ENCODE peak calls at places on chromosomes 4 and X, in eight cellular contexts. K is D341Med; Q is gastrocnemius medialis; H is stimulated activated CD4-positive, alpha-beta T cell treated with anti-CD3 and anti-CD28 coated beads, Interleukin-12 subunit alpha, Interleukin-12 subunit beta, amount 100 ng/mL, for 24 hours; C is activated T-helper 9 cell treated with anti-CD3 and anti-CD28 coated beads, Interleukin-2, amount 50 U/mL, for 16 hours; T is heart right ventricle; P is activated gamma-delta T cell; D is posterior vena cava. G is an unnamed sample.

GRCh38 chrX:148647666-148648065 is 147.2 kb downstream of the AFF2 start:
- DNase-seq in K (no peak), Q (no peak), H (no peak), C (no peak), T (no peak), P (no peak), D (no peak), G (no peak)

GRCh38 chr4:165383757-165384156 is 4.9 kb downstream of the CPE start:
- DNase-seq in K (no peak), Q (no peak), H (no peak), C (no peak), T (no peak), P (no peak), D (no peak), G (no peak)

GRCh38 chr4:11424000-11424399 is 4.7 kb downstream of the HS3ST1 start:
- DNase-seq in K (no peak), Q (no peak), H (no peak), C (no peak), T (peak), P (no peak), D (no peak), G (peak)

GRCh38 chr4:71501992-71502391 is 163.2 kb downstream of the SLC4A4 start:
- DNase-seq in K (no peak), Q (no peak), H (no peak), C (no peak), T (no peak), P (no peak), D (no peak), G (no peak)

GRCh38 chr4:5635826-5636196 is 72.5 kb downstream of the EVC2 start:
- DNase-seq in K (no peak), Q (no peak), H (no peak), C (no peak), T (no peak), P (no peak), D (no peak), G (no peak)

GRCh38 chr4:13524504-13525243 is 19.6 kb downstream of the NKX3-2 start:
- DNase-seq in K (no peak), Q (no peak), H (no peak), C (no peak), T (no peak), P (no peak), D (no peak), G (no peak)

GRCh38 chrX:63744850-63745249 is 40.2 kb downstream of the ARHGEF9 start:
- DNase-seq in K (no peak), Q (no peak), H (no peak), C (no peak), T (no peak), P (no peak), D (no peak), G (no peak)

GRCh38 chr4:55303818-55304217 is 42.2 kb upstream of the SRD5A3 start:
- DNase-seq in K (no peak), Q (no peak), H (no peak), C (no peak), T (peak), P (no peak), D (no peak), G (no peak)

GRCh38 chr4:185341377-185341776 is 54.3 kb downstream of the LRP2BP start:
- DNase-seq in K (no peak), Q (no peak), H (no peak), C (no peak), T (no peak), P (no peak), D (no peak), G (no peak)

G was measured in Right ventricle myocardium superior.